ENCODE peak calls at places on chromosomes 2 and 18, in ten cellular contexts. S is esophagus squamous epithelium; O is heart left ventricle; E is cardiac muscle cell; G is GM23248; L is left lung; B is tibial nerve; Y is effector memory CD4-positive, alpha-beta T cell; J is pancreas; T is kidney. D is an unnamed sample.
A peak's percentile ranks its signal among the peaks of the same experiment; 100 is the strongest.

GRCh38 chr2:46377287-46377605 is 80.0 kb downstream of the EPAS1 start:
- DNase-seq in J (no peak), Y (no peak), S (no peak), G (no peak), L (no peak), O (no peak), B (no peak), T (peak; percentile 81), E (peak; percentile 20), D (peak; percentile 61)

GRCh38 chr18:62610509-62611394 is 87.9 kb downstream of the ZCCHC2 start:
- DNase-seq in E (no peak), J (no peak), G (no peak), S (no peak), O (peak; percentile 53), L (no peak), Y (no peak), B (no peak), T (no peak), D (peak; percentile 85)

GRCh38 chr2:35365859-35366258 is 989.7 kb upstream of the CRIM1 start:
- DNase-seq in Y (no peak), S (no peak), J (no peak), T (no peak), B (no peak), G (peak; percentile 1), O (no peak), L (no peak), E (no peak), D (no peak)

GRCh38 chr2:50514881-50515280 is 517.1 kb downstream of the NRXN1 start:
- DNase-seq in S (no peak), O (no peak), E (no peak), B (no peak), G (no peak), Y (no peak), T (no peak), L (no peak), J (no peak), D (no peak)

GRCh38 chr2:191657977-191658376 is 20.0 kb upstream of the NABP1 start:
- DNase-seq in E (no peak), T (no peak), Y (no peak), O (no peak), J (no peak), B (no peak), G (peak; percentile 92), L (no peak), S (no peak), D (no peak)

GRCh38 chr2:109399061-109399460 is 214.7 kb downstream of the SEPTIN10 start:
- DNase-seq in G (peak; percentile 75), Y (no peak), S (no peak), E (no peak), T (no peak), J (no peak), O (no peak), B (no peak), L (no peak), D (no peak)

GRCh38 chr18:49846263-49846662 is 32.9 kb upstream of the ACAA2 start:
- DNase-seq in O (peak; percentile 25), E (no peak), L (no peak), Y (no peak), B (peak; percentile 5), T (no peak), S (no peak), G (peak; percentile 87), J (no peak), D (peak; percentile 27)

GRCh38 chr18:58041633-58042032 is 2.4 kb upstream of the NEDD4L start:
- DNase-seq in T (no peak), S (no peak), G (no peak), Y (no peak), B (no peak), O (no peak), J (no peak), E (no peak), L (no peak), D (no peak)

GRCh38 chr2:241357531-241357930 is 1.4 kb downstream of the FARP2 start:
- DNase-seq in Y (no peak), L (no peak), O (no peak), E (no peak), G (no peak), B (no peak), S (no peak), T (no peak), J (no peak), D (no peak)
- H3K4me3 ChIP-seq in Y (no peak overlapping the region), L (no peak overlapping the region), O (no peak overlapping the region), E (peak overlapping the region; percentile 49), G (peak overlapping the region; percentile 77), B (no peak overlapping the region), S (peak overlapping the region; percentile 96), T (peak overlapping the region; percentile 77), J (no peak overlapping the region), D (no peak overlapping the region)

GRCh38 chr18:79680100-79680879 is 687 bp downstream of the CTDP1 start:
- DNase-seq in B (peak; percentile 36), J (peak; percentile 45), O (no peak), L (no peak), G (peak; percentile 87), Y (peak; percentile 26), T (peak; percentile 84), E (peak; percentile 50), S (no peak), D (peak; percentile 79)

GRCh38 chr18:79679552-79680099 is at the start of gene CTDP1:
- DNase-seq in T (peak; percentile 98), L (peak; percentile 91), O (peak; percentile 91), B (peak; percentile 77), E (peak; percentile 97), Y (peak; percentile 85), S (peak; percentile 78), G (peak; percentile 98), J (peak; percentile 87), D (peak; percentile 97)

GRCh38 chr18:79677221-79677620 is 2.4 kb upstream of the CTDP1 start:
- DNase-seq in O (no peak), S (no peak), J (no peak), E (no peak), L (no peak), B (no peak), G (peak; percentile 6), Y (no peak), T (no peak), D (no peak)

GRCh38 chr18:79677840-79678239 is 1.8 kb upstream of the CTDP1 start:
- DNase-seq in T (no peak), E (no peak), J (no peak), S (no peak), G (no peak), B (no peak), O (no peak), L (no peak), Y (no peak), D (no peak)

GRCh38 chr18:79678665-79679551 is 695 bp upstream of the CTDP1 start:
- DNase-seq in B (peak; percentile 96), T (peak; percentile 100), L (peak; percentile 100), O (peak; percentile 99), J (peak; percentile 99), S (peak; percentile 97), G (peak; percentile 100), Y (peak; percentile 98), E (peak; percentile 99), D (peak; percentile 98)
- H3K36me3 ChIP-seq in B (no peaks in the 10 kb centered on the region), T (peaks cover 2% of the 10 kb centered on the region), L (no peaks in the 10 kb centered on the region), O (peaks cover 4% of the 10 kb centered on the region), J (no peaks in the 10 kb centered on the region), S (peaks cover 14% of the 10 kb centered on the region), G (no peaks in the 10 kb centered on the region), Y (no peaks in the 10 kb centered on the region), E (no peaks in the 10 kb centered on the region), D (no peaks in the 10 kb centered on the region)

GRCh38 chr2:231677632-231678104 is 30.7 kb upstream of the PTMA start:
- DNase-seq in O (peak; percentile 78), T (no peak), Y (peak; percentile 73), S (peak; percentile 34), E (peak; percentile 84), G (peak; percentile 85), L (peak; percentile 77), J (peak; percentile 73), B (peak; percentile 97), D (peak; percentile 87)

GRCh38 chr2:231680284-231680991 is 27.9 kb upstream of the PTMA start:
- DNase-seq in T (no peak), E (no peak), J (no peak), B (no peak), G (peak; percentile 50), S (no peak), L (peak; percentile 56), Y (no peak), O (no peak), D (peak; percentile 94)

GRCh38 chr2:231680992-231681852 is 27.1 kb upstream of the PTMA start:
- DNase-seq in G (peak; percentile 83), E (peak; percentile 94), B (peak; percentile 66), T (peak; percentile 96), J (peak; percentile 84), S (no peak), L (peak; percentile 83), Y (no peak), O (peak; percentile 92), D (peak; percentile 100)

GRCh38 chr2:231679131-231679530 is 29.2 kb upstream of the PTMA start:
- DNase-seq in L (no peak), G (no peak), S (no peak), J (no peak), Y (no peak), O (no peak), T (no peak), E (no peak), B (no peak), D (no peak)

GRCh38 chr2:231679906-231680283 is 28.4 kb upstream of the PTMA start:
- DNase-seq in E (no peak), J (no peak), T (no peak), G (no peak), L (no peak), Y (no peak), B (no peak), S (no peak), O (no peak), D (peak; percentile 82)
- H3K4me3 ChIP-seq in E (no peak overlapping the region), J (no peak overlapping the region), T (no peak overlapping the region), G (no peak overlapping the region), L (peak overlapping the region; percentile 45), Y (no peak overlapping the region), B (no peak overlapping the region), S (peak overlapping the region; percentile 60), O (no peak overlapping the region), D (peak overlapping the region; percentile 60)

GRCh38 chr2:232576995-232577394 is 26.5 kb downstream of the EIF4E2 start:
- DNase-seq in O (no peak), J (no peak), E (no peak), L (no peak), Y (no peak), T (no peak), B (no peak), G (peak; percentile 55), S (no peak), D (no peak)

GRCh38 chr2:232577841-232578240 is 27.4 kb downstream of the EIF4E2 start:
- DNase-seq in L (no peak), J (no peak), O (no peak), B (no peak), Y (no peak), T (no peak), G (no peak), E (no peak), S (no peak), D (no peak)

GRCh38 chr2:232581725-232582124 is 31.2 kb downstream of the EIF4E2 start:
- DNase-seq in T (no peak), O (no peak), S (no peak), G (no peak), B (no peak), E (no peak), Y (no peak), J (no peak), L (no peak), D (no peak)

GRCh38 chr2:232578662-232579061 is 28.2 kb downstream of the EIF4E2 start:
- DNase-seq in E (no peak), L (no peak), B (no peak), O (no peak), G (no peak), J (no peak), T (no peak), S (no peak), Y (no peak), D (no peak)

DNA sequence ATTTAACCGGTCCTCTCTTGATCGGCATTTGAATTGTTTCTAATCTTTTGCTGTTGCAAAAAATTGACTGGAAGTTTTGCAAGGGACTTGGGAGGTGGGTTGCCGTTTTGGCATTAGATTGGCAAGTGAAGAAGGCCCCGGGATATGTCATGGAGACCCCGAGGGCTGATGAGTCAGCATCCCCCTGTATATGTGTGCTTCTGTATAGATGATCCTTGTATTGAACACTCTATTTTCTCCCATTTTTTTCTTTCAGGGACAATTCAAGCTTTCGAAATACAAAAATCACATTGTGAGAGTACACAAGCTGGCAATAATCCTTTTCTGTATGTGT is 30.1 kb downstream of the EIF4E2 start:
- DNase-seq in E (no peak), T (no peak), S (no peak), G (no peak), Y (no peak), B (no peak), L (no peak), O (no peak), J (no peak), D (no peak)
- H3K36me3 ChIP-seq in E (peaks cover 16% of the 10 kb centered on the region), T (peaks cover 6% of the 10 kb centered on the region), S (peaks cover 90% of the 10 kb centered on the region), G (no peaks in the 10 kb centered on the region), Y (peaks cover 46% of the 10 kb centered on the region), B (no peaks in the 10 kb centered on the region), L (no peaks in the 10 kb centered on the region), O (peaks cover 27% of the 10 kb centered on the region), J (no peaks in the 10 kb centered on the region), D (peaks cover 1% of the 10 kb centered on the region)

D was measured in H7.